ENCODE peak calls at places on chromosomes 16 and 17, in five cellular contexts. O is HCT116, M is neural progenitor cell, P is mammary epithelial cell, C is GM23248. S is an unnamed sample.

GRCh38 chr16:88688013-88688778 is 1.9 kb upstream of the SNAI3 start:
- DNase-seq in M (peak; percentile 47), O (no peak), P (no peak), C (no peak), S (no peak)

GRCh38 chr16:27083861-27084261 is 17.1 kb downstream of the C16orf82 start:
- DNase-seq in O (no peak), P (no peak), M (peak; percentile 77), C (no peak), S (no peak)

GRCh38 chr17:81457396-81457795 is 55.2 kb downstream of the ACTG1 start:
- DNase-seq in M (no peak), P (no peak), O (no peak), C (no peak), S (no peak)

GRCh38 chr16:57091200-57091989 is 988 bp upstream of the CPNE2 start:
- DNase-seq in M (peak; percentile 31), O (peak; percentile 32), P (peak; percentile 47), C (peak; percentile 70), S (peak; percentile 57)

GRCh38 chr16:22623351-22623781 is 112.7 kb downstream of the NPIPB5 start:
- DNase-seq in M (no peak), C (peak; percentile 36), O (no peak), P (peak; percentile 46), S (peak; percentile 48)

GRCh38 chr16:85303354-85303883 is 191.1 kb upstream of the CIBAR2 start:
- DNase-seq in M (peak; percentile 80), P (peak; percentile 16), C (peak; percentile 61), O (peak; percentile 65), S (peak; percentile 29)

GRCh38 chr16:12485425-12485824 is 318.3 kb downstream of the CPPED1 start:
- DNase-seq in M (no peak), P (no peak), C (no peak), O (no peak), S (no peak)

GRCh38 chr17:15920758-15921239 is 24.1 kb upstream of the ADORA2B start:
- DNase-seq in O (peak; percentile 60), P (peak; percentile 98), M (no peak), C (peak; percentile 90), S (peak; percentile 97)

GRCh38 chr16:81945665-81946064 is 65.6 kb downstream of the SDR42E1 start:
- DNase-seq in M (no peak), C (peak; percentile 78), O (no peak), P (no peak), S (no peak)

GRCh38 chr17:65855245-65855644 is 293.8 kb upstream of the AXIN2 start:
- DNase-seq in O (peak; percentile 66), P (peak; percentile 92), C (no peak), M (no peak), S (no peak)

GRCh38 chr17:66655861-66656260 is 179.1 kb upstream of the CACNG5 start:
- DNase-seq in O (no peak), P (peak; percentile 96), C (peak; percentile 95), M (no peak), S (no peak)

GRCh38 chr17:14201087-14201486 is 35.6 kb downstream of the CDRT15 start:
- DNase-seq in M (no peak), O (no peak), P (no peak), C (peak; percentile 19), S (peak; percentile 52)

GRCh38 chr17:63680700-63681099 is 19.2 kb downstream of the LIMD2 start:
- DNase-seq in M (no peak), O (no peak), C (no peak), P (no peak), S (no peak)

GRCh38 chr16:8552487-8553221 is 37.7 kb downstream of the TMEM114 start:
- DNase-seq in P (no peak), O (no peak), C (no peak), M (peak; percentile 53), S (no peak)

GRCh38 chr17:80779961-80780380 is 211.7 kb upstream of the CHMP6 start:
- DNase-seq in M (no peak), C (peak; percentile 84), O (no peak), P (no peak), S (peak; percentile 94)

GRCh38 chr17:79325707-79326106 is 251.1 kb downstream of the ENGASE start:
- DNase-seq in P (no peak), M (peak; percentile 82), C (peak; percentile 14), O (no peak), S (no peak)

DNA sequence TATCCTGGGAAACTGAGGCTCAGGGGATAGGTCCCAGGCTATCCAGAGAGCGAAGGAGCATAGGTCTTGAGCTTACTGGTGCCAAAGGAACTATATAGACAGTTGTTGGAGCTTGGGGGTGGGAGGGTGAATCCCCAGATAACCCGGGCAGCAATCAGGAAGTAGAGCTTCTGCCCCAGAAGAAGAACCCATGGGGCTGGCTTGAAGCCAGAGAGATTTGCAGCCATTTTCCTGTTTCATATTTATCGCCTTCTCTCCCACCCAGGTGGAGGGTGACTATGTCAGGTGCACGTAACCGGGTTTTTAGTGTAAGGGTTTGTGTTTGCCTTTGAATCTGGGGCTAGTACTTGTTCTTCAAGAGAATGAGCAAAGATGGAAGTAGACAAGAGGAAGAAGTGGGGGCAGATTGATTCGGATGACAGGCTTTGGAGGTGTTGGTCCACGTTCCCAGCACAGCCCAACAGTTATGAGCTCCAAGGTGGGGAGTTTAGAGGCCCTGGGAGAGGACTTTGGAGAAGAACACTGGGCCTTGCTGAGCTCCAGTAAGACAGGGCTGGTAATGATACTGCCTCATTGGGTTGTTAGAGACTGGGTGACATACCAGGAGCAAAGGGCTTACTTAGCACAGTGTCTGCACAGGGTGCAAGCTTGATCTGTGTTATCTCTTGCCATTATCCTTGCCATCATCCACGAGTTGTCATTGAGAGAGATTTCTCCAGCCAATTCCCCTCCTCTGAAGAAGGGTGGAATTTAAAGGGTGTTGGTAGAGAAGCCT is 145.6 kb downstream of the CCDC182 start:
- DNase-seq in O (no peak), P (no peak), C (no peak), M (no peak), S (no peak)
- H3K27ac ChIP-seq in O (no peak overlapping the region), P (no peak overlapping the region), C (no peak overlapping the region), M (no peak overlapping the region), S (no peak overlapping the region)

GRCh38 chr17:50863221-50863843 is 2.8 kb downstream of the TOB1 start:
- DNase-seq in C (peak; percentile 59), M (peak; percentile 69), O (peak; percentile 36), P (peak; percentile 32), S (no peak)
- H3K9ac ChIP-seq in C (peak overlapping the region; percentile 96), M (no peak overlapping the region), O (no peak overlapping the region), P (peak overlapping the region; percentile 98), S (no peak overlapping the region)

GRCh38 chr17:43907425-43907981 is at the start of gene MPP2:
- DNase-seq in O (peak; percentile 64), C (peak; percentile 89), M (peak; percentile 95), P (no peak), S (peak; percentile 76)
- TF ChIP-seq EZH2 in O (no peak), C (no peak), M (no peak), P (peak; percentile 85), S (no peak)

GRCh38 chr16:67872131-67872630 is 671 bp upstream of the EDC4 start:
- DNase-seq in C (no peak), O (no peak), P (no peak), M (no peak), S (no peak)

GRCh38 chr16:67872631-67873434 is at the start of gene EDC4:
- DNase-seq in C (peak; percentile 91), O (peak; percentile 52), P (peak; percentile 74), M (peak; percentile 75), S (peak; percentile 80)

GRCh38 chr16:67871256-67871655 is 1.6 kb upstream of the EDC4 start:
- DNase-seq in C (no peak), O (no peak), P (no peak), M (no peak), S (no peak)

GRCh38 chr16:67874147-67874771 is 1.4 kb downstream of the EDC4 start:
- DNase-seq in O (no peak), C (peak; percentile 39), M (no peak), P (no peak), S (no peak)

GRCh38 chr16:67873435-67874146 is 739 bp downstream of the EDC4 start:
- DNase-seq in O (no peak), P (peak; percentile 36), C (peak; percentile 60), M (no peak), S (peak; percentile 14)
- H3K27ac ChIP-seq in O (peak overlapping the region; percentile 70), P (peak overlapping the region; percentile 51), C (peak overlapping the region; percentile 71), M (no peak overlapping the region), S (peak overlapping the region; percentile 85)

GRCh38 chr16:50166511-50167500 is 13.7 kb downstream of the TENT4B start:
- DNase-seq in P (peak; percentile 52), C (peak; percentile 29), M (no peak), O (no peak), S (peak; percentile 35)
- H3K9ac ChIP-seq in P (peak overlapping the region; percentile 23), C (no peak overlapping the region), M (no peak overlapping the region), O (peak overlapping the region; percentile 40), S (no peak overlapping the region)

GRCh38 chr17:38421224-38421841 is 6.9 kb upstream of the ARHGAP23 start:
- DNase-seq in O (no peak), M (peak; percentile 52), P (no peak), C (peak; percentile 65), S (peak; percentile 81)
- TF ChIP-seq EZH2 in O (no peak), M (no peak), P (no peak), C (no peak), S (peak; percentile 55)

DNA sequence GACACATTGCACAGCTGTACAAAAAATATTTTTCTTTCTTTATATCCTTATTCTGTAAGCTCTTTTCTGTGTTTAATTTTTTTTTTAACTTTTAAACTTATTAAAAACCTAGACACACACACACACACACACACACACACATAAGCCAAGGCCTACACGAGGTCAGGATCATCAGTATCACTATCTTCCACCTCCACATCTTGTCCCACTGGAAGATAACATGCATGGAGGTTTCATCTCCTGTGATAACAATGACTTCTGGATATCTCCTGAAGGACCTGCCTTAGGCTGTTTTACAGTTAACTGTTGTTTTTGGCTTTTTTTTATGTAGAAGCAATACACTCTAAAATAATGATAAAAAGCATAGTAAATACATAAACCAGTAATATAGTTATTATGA is 71.2 kb downstream of the TNRC6C start:
- DNase-seq in P (no peak), O (no peak), M (no peak), C (no peak), S (no peak)
- H3K27ac ChIP-seq in P (no peak overlapping the region), O (no peak overlapping the region), M (no peak overlapping the region), C (no peak overlapping the region), S (no peak overlapping the region)

S was measured in fibroblast of lung.